ENCODE peak calls at places on chromosomes 11 and 22, in ten cellular contexts. E, Q, I, W, D, N, H, A, U and Z are unnamed samples.

GRCh38 chr11:78228467-78228866 is 39.7 kb downstream of the USP35 start:
- DNase-seq in D (peak), U (peak), Q (peak), H (peak), W (peak), N (no peak), A (peak), I (no peak), E (peak), Z (peak)

GRCh38 chr22:22771696-22772377 is 115.8 kb upstream of the IGLL5 start:
- DNase-seq in N (no peak), D (no peak), I (no peak), E (no peak), A (no peak), Q (no peak), U (no peak), W (no peak), H (no peak), Z (no peak)

GRCh38 chr11:9276571-9276970 is 11.4 kb upstream of the DENND5A start:
- DNase-seq in A (no peak), N (no peak), E (peak), I (no peak), W (peak), D (no peak), H (no peak), Q (no peak), U (no peak), Z (no peak)

GRCh38 chr11:70880416-70880815 is 372.0 kb downstream of the SHANK2 start:
- DNase-seq in E (no peak), H (no peak), A (no peak), W (no peak), U (no peak), Q (no peak), N (no peak), D (no peak), I (no peak), Z (no peak)

GRCh38 chr11:46371994-46372393 is 9.5 kb upstream of the MDK start:
- DNase-seq in I (no peak), U (no peak), Q (no peak), N (no peak), A (no peak), E (no peak), D (no peak), W (no peak), H (no peak), Z (no peak)

GRCh38 chr11:108945341-108945740 is 280.5 kb downstream of the DDX10 start:
- DNase-seq in H (no peak), Q (no peak), I (no peak), N (no peak), D (no peak), U (no peak), W (no peak), E (no peak), A (no peak), Z (no peak)

GRCh38 chr11:62013266-62014157 is 46.1 kb upstream of the FTH1 start:
- DNase-seq in D (no peak), W (peak), E (peak), I (no peak), A (peak), Q (peak), U (no peak), N (no peak), H (no peak), Z (no peak)

GRCh38 chr22:24466831-24467249 is 28.3 kb upstream of the UPB1 start:
- DNase-seq in Q (no peak), W (no peak), A (peak), U (peak), E (peak), I (peak), H (peak), N (no peak), D (peak), Z (peak)

GRCh38 chr11:29781268-29781667 is 235.6 kb downstream of the KCNA4 start:
- DNase-seq in U (no peak), H (no peak), A (no peak), D (no peak), Q (no peak), N (no peak), W (no peak), E (no peak), I (peak), Z (no peak)

GRCh38 chr22:40363059-40363458 is 7.3 kb upstream of the SGSM3 start:
- DNase-seq in D (peak), W (no peak), Q (no peak), E (no peak), H (peak), N (no peak), U (no peak), A (peak), I (no peak), Z (no peak)

GRCh38 chr22:35445933-35446332 is 46.0 kb downstream of the MCM5 start:
- DNase-seq in H (no peak), D (no peak), W (no peak), N (no peak), A (no peak), Q (no peak), U (no peak), I (no peak), E (no peak), Z (no peak)

GRCh38 chr22:42432020-42432596 is at the start of gene NFAM1:
- DNase-seq in D (no peak), W (no peak), E (no peak), N (peak), H (no peak), U (no peak), Q (peak), A (no peak), I (peak), Z (no peak)

GRCh38 chr11:117814766-117815261 is 9.7 kb downstream of the FXYD2 start:
- DNase-seq in E (peak), H (peak), N (peak), I (no peak), W (peak), A (no peak), Q (peak), D (peak), U (no peak), Z (no peak)

GRCh38 chr11:23405350-23405937 is 545.2 kb upstream of the CCDC179 start:
- DNase-seq in E (no peak), H (no peak), Q (no peak), U (no peak), W (no peak), A (no peak), D (no peak), N (no peak), I (no peak), Z (no peak)

GRCh38 chr22:22376352-22376706 is 131.7 kb downstream of the VPREB1 start:
- DNase-seq in N (no peak), W (no peak), H (no peak), U (no peak), Q (no peak), E (no peak), I (no peak), D (no peak), A (no peak), Z (no peak)

GRCh38 chr11:100930185-100930778 is 199.3 kb downstream of the PGR start:
- DNase-seq in H (peak), N (no peak), E (peak), D (peak), Q (no peak), A (peak), W (peak), I (no peak), U (peak), Z (peak)

GRCh38 chr22:45064313-45065268 is 54.8 kb upstream of the PHF21B start:
- DNase-seq in D (peak), A (peak), U (peak), H (peak), E (peak), Q (no peak), N (no peak), I (no peak), W (peak), Z (no peak)

GRCh38 chr11:129723964-129724291 is 91.7 kb upstream of the TMEM45B start:
- DNase-seq in W (no peak), I (no peak), Q (no peak), E (no peak), U (no peak), N (no peak), D (no peak), H (no peak), A (no peak), Z (no peak)

GRCh38 chr11:78203184-78203583 is 14.5 kb downstream of the USP35 start:
- DNase-seq in U (no peak), H (no peak), A (no peak), I (no peak), Q (no peak), N (no peak), E (no peak), D (no peak), W (no peak), Z (no peak)

GRCh38 chr11:75031224-75031753 is 42.6 kb downstream of the NEU3 start:
- DNase-seq in W (peak), A (peak), H (peak), E (peak), D (peak), U (peak), I (no peak), Q (no peak), N (no peak), Z (peak)

GRCh38 chr11:16925495-16926065 is 88.6 kb downstream of the PLEKHA7 start:
- DNase-seq in Q (peak), I (peak), H (peak), E (peak), A (no peak), N (peak), D (peak), W (peak), U (peak), Z (peak)

GRCh38 chr11:128469220-128469619 is 118.1 kb downstream of the ETS1 start:
- DNase-seq in E (no peak), N (no peak), D (no peak), H (no peak), A (no peak), Q (peak), I (no peak), U (no peak), W (no peak), Z (no peak)

GRCh38 chr11:128468106-128468505 is 119.3 kb downstream of the ETS1 start:
- DNase-seq in N (no peak), A (peak), D (no peak), I (no peak), W (peak), U (no peak), Q (no peak), H (no peak), E (no peak), Z (no peak)

GRCh38 chr11:128465946-128466688 is 121.2 kb downstream of the ETS1 start:
- DNase-seq in Q (no peak), W (no peak), A (no peak), N (no peak), D (no peak), I (peak), U (no peak), H (no peak), E (no peak), Z (no peak)

GRCh38 chr11:128467041-128467440 is 120.3 kb downstream of the ETS1 start:
- DNase-seq in H (no peak), A (no peak), U (no peak), N (no peak), D (no peak), Q (no peak), E (no peak), W (no peak), I (no peak), Z (no peak)

DNA sequence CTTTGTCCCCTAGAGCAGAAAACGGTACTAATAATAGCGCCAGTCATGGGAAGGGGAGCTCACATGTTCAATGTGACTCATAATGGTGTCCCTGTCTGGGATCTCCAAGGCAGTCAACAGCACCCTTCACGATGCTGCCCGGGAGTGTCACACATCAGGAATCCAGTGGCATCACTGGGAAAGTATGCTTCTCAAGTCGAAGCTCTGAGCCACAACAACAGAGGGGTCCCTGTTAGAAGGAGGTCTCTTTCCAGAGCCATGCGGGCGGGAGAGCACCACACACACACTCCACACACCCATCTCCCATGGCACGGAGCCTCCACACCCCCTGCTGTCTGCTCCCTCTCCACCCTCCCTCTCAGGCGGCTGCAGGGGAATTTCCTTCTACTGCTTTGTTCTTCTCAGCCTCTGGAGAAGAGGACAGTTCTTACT is 119.7 kb downstream of the ETS1 start:
- DNase-seq in H (peak), I (no peak), W (peak), D (peak), N (no peak), E (peak), A (peak), Q (no peak), U (peak), Z (no peak)
- TF ChIP-seq CTCF in H (no peak), I (no peak), W (peak), D (peak), N (no peak), E (no peak), A (peak), Q (no peak), U (peak), Z (no peak)

GRCh38 chr11:120240866-120241265 is 926 bp downstream of the POU2F3 start:
- DNase-seq in Q (no peak), H (no peak), N (no peak), U (no peak), E (no peak), I (no peak), A (no peak), W (no peak), D (no peak), Z (no peak)

GRCh38 chr11:120241277-120241676 is 1.3 kb downstream of the POU2F3 start:
- DNase-seq in U (no peak), N (peak), H (no peak), W (no peak), I (no peak), D (no peak), E (no peak), A (no peak), Q (no peak), Z (no peak)

GRCh38 chr11:120243221-120243620 is 3.3 kb downstream of the POU2F3 start:
- DNase-seq in W (no peak), Q (no peak), H (no peak), A (no peak), N (no peak), I (no peak), E (no peak), D (no peak), U (no peak), Z (no peak)

GRCh38 chr11:120238968-120239620 is 846 bp upstream of the POU2F3 start:
- DNase-seq in I (no peak), A (no peak), E (no peak), H (no peak), W (no peak), U (no peak), D (no peak), N (no peak), Q (no peak), Z (no peak)

GRCh38 chr11:120239713-120240640 is at the start of gene POU2F3:
- DNase-seq in I (no peak), H (no peak), U (no peak), E (peak), D (no peak), Q (no peak), N (no peak), W (no peak), A (no peak), Z (no peak)
- TF ChIP-seq CTCF in I (no peak), H (peak), U (peak), E (peak), D (peak), Q (no peak), N (no peak), W (peak), A (peak), Z (peak)

GRCh38 chr11:72454791-72455190 is 20.5 kb upstream of the CLPB start:
- DNase-seq in E (no peak), D (no peak), A (no peak), H (no peak), I (no peak), N (no peak), W (no peak), Q (no peak), U (no peak), Z (no peak)
- TF ChIP-seq CTCF in E (no peak), D (peak), A (peak), H (peak), I (no peak), N (no peak), W (no peak), Q (no peak), U (peak), Z (no peak)

GRCh38 chr22:27919943-27920755 is 1.1 kb upstream of the PITPNB start:
- DNase-seq in E (no peak), W (peak), H (peak), N (no peak), U (peak), D (peak), Q (no peak), A (peak), I (peak), Z (peak)
- TF ChIP-seq CTCF in E (no peak), W (no peak), H (peak), N (no peak), U (peak), D (no peak), Q (no peak), A (peak), I (no peak), Z (no peak)

DNA sequence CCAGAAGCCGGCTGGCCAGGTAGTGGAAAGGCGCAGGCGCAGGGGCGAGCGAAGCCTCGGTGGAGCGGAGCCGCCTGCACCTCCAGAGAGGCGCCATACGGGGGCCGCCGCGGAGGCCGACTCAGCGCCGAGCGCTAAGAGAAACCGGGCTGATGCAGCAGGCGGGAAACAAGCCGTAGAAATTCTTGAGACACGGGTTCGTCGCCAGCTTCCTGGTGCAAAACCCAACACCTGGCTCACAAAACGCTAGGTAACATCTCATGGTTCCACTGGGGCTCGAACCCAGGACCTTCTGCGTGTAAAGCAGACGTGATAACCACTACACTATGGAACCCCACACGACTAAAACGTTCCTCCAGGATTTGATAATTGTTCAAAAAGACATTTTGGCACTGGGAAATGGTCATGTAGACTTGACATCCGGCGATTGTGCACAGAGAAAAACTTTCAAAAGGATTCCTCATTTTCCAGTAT is 39.1 kb downstream of the OR4D9 start:
- DNase-seq in U (peak), D (peak), W (peak), E (peak), I (peak), N (peak), H (peak), Q (peak), A (peak), Z (peak)
- TF ChIP-seq CTCF in U (peak), D (peak), W (peak), E (peak), I (peak), N (no peak), H (peak), Q (peak), A (peak), Z (peak)

GRCh38 chr11:87879118-87879517 is 296.1 kb downstream of the RAB38 start:
- DNase-seq in N (no peak), E (no peak), D (no peak), A (no peak), W (peak), U (peak), Q (no peak), I (no peak), H (no peak), Z (no peak)

DNA sequence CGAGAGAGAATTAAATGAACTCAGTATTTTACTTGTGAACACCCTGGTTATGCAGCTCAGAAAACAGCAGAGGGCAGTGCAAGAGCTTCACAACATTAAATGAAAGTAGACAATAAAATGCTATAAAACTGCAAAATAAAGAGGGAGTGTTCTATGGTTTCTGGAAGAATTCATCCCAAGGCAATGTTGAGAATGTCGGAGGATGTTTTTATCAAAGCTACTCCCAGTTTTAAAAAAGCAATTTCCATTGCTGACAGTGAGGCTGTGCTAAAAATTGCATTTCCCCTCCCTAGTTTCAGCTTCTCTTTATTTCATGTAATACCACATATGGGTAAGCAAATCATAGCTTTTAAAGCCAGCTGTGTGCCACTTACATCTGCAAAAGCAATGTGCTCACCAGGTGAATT is 296.9 kb downstream of the RAB38 start:
- DNase-seq in N (no peak), U (peak), Q (no peak), I (no peak), D (peak), W (peak), H (peak), E (peak), A (peak), Z (peak)
- TF ChIP-seq CTCF in N (no peak), U (peak), Q (no peak), I (no peak), D (peak), W (peak), H (peak), E (no peak), A (peak), Z (peak)

DNA sequence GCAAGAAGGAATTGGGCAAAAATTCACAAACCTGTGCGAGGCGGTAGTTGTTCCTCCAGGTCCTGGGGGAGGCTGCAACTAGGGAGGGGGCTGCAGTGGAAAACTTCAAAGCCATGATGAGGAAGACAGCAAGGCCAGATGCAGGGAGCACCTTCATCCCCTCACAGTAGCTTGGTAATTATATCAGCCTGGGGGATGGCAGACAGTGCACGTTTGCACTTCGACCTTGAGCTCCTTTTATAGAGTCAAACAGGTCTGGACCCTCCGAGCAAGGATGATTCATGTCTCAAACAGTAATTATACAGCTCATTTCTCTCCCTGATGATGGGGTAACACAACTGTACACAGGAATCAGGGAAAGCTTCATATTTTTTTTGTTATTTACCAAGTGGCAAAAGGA is at the start of gene MMP20:
- DNase-seq in I (no peak), H (no peak), W (no peak), E (no peak), A (no peak), D (no peak), Q (no peak), U (no peak), N (no peak), Z (no peak)
- TF ChIP-seq CTCF in I (no peak), H (no peak), W (no peak), E (no peak), A (no peak), D (no peak), Q (no peak), U (no peak), N (no peak), Z (no peak)

DNA sequence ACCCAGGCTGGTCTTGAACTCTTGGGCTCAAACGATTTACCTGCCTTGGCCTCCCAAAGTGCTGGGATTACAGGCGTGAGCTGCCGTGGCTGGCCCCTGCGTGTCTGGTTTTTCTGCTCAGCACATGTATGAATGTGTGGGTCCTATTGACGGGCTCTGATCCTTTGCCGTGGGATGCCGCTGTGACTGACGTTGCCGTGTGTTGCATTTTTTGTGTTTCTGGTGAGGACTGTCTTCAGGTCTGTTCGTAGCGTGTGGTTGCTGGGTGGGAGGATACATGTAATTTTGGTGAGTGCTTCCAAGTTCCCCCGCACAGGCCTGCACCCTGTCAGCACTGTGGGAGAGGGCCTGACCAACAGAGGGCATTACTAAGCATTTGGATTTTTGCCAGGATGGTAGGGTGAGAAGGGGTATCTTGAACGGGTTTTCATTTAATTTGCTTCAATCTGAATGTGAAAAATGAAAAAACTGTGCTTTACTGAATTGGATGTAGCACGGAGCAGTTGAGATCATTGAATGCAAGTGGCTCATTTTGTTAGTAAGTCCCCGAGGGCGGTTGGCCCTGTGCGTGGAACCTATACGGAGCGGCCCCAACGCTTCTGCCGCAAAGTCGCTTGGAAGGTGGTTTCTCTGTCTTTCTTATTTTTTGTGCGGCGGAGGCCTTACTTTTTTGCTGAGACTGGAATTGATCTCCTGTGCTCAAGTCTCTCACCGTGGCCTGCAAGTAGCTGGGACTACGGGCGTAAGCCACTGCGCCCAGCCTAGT is 8.2 kb downstream of the ZBED4 start:
- DNase-seq in A (no peak), I (no peak), N (no peak), D (no peak), W (no peak), H (no peak), Q (no peak), E (no peak), U (no peak), Z (no peak)
- TF ChIP-seq CTCF in A (no peak), I (no peak), N (no peak), D (no peak), W (no peak), H (peak), Q (no peak), E (no peak), U (no peak), Z (no peak)